ENCODE peak calls at places on chromosomes 5 and 9, in eight cellular contexts. One of them, this sample, is unnamed.
A peak's percentile ranks its signal among the peaks of the same experiment; 100 is the strongest.

GRCh38 chr9:107653263-107653821 is 163.8 kb upstream of the KLF4 start:
- DNase-seq in cardiac muscle cell: no peak
- DNase-seq in HEK293T: no peak
- DNase-seq in ureter: no peak
- DNase-seq in progenitor cell of endocrine pancreas: no peak
- DNase-seq in left cardiac atrium: no peak
- DNase-seq in astrocyte of the spinal cord: no peak
- DNase-seq in NCI-H748 treated with DMSO at 0.1 percent for 48 hours: no peak
- DNase-seq in this sample: no peak

GRCh38 chr9:38024036-38024681 is 44.9 kb downstream of the SHB start:
- DNase-seq in cardiac muscle cell: peak; percentile 75
- DNase-seq in HEK293T: no peak
- DNase-seq in ureter: peak; percentile 82
- DNase-seq in progenitor cell of endocrine pancreas: no peak
- DNase-seq in left cardiac atrium: peak; percentile 51
- DNase-seq in astrocyte of the spinal cord: peak; percentile 67
- DNase-seq in NCI-H748 treated with DMSO at 0.1 percent for 48 hours: peak; percentile 4
- DNase-seq in this sample: no peak

GRCh38 chr5:78203815-78204214 is 90.7 kb downstream of the AP3B1 start:
- DNase-seq in cardiac muscle cell: no peak
- DNase-seq in HEK293T: no peak
- DNase-seq in ureter: no peak
- DNase-seq in progenitor cell of endocrine pancreas: no peak
- DNase-seq in left cardiac atrium: no peak
- DNase-seq in astrocyte of the spinal cord: no peak
- DNase-seq in NCI-H748 treated with DMSO at 0.1 percent for 48 hours: no peak
- DNase-seq in this sample: no peak

GRCh38 chr5:39772307-39772706 is 347.5 kb upstream of the DAB2 start:
- DNase-seq in cardiac muscle cell: no peak
- DNase-seq in HEK293T: no peak
- DNase-seq in ureter: no peak
- DNase-seq in progenitor cell of endocrine pancreas: no peak
- DNase-seq in left cardiac atrium: no peak
- DNase-seq in astrocyte of the spinal cord: no peak
- DNase-seq in NCI-H748 treated with DMSO at 0.1 percent for 48 hours: no peak
- DNase-seq in this sample: no peak

GRCh38 chr9:9142001-9142400 is 1342.4 kb upstream of the DMAC1 start:
- DNase-seq in cardiac muscle cell: no peak
- DNase-seq in HEK293T: no peak
- DNase-seq in ureter: no peak
- DNase-seq in progenitor cell of endocrine pancreas: no peak
- DNase-seq in left cardiac atrium: no peak
- DNase-seq in astrocyte of the spinal cord: no peak
- DNase-seq in NCI-H748 treated with DMSO at 0.1 percent for 48 hours: peak; percentile 73
- DNase-seq in this sample: no peak

GRCh38 chr5:168015506-168015905 is 275.9 kb upstream of the WWC1 start:
- DNase-seq in cardiac muscle cell: peak; percentile 29
- DNase-seq in HEK293T: no peak
- DNase-seq in ureter: no peak
- DNase-seq in progenitor cell of endocrine pancreas: no peak
- DNase-seq in left cardiac atrium: no peak
- DNase-seq in astrocyte of the spinal cord: peak; percentile 24
- DNase-seq in NCI-H748 treated with DMSO at 0.1 percent for 48 hours: no peak
- DNase-seq in this sample: no peak

GRCh38 chr5:139752506-139753350 is 42.9 kb upstream of the PSD2 start:
- DNase-seq in cardiac muscle cell: no peak
- DNase-seq in HEK293T: no peak
- DNase-seq in ureter: no peak
- DNase-seq in progenitor cell of endocrine pancreas: no peak
- DNase-seq in left cardiac atrium: no peak
- DNase-seq in astrocyte of the spinal cord: peak; percentile 65
- DNase-seq in NCI-H748 treated with DMSO at 0.1 percent for 48 hours: peak; percentile 30
- DNase-seq in this sample: no peak

GRCh38 chr9:87076825-87077224 is 129.5 kb upstream of the GAS1 start:
- DNase-seq in cardiac muscle cell: peak; percentile 33
- DNase-seq in HEK293T: no peak
- DNase-seq in ureter: no peak
- DNase-seq in progenitor cell of endocrine pancreas: no peak
- DNase-seq in left cardiac atrium: no peak
- DNase-seq in astrocyte of the spinal cord: no peak
- DNase-seq in NCI-H748 treated with DMSO at 0.1 percent for 48 hours: no peak
- DNase-seq in this sample: no peak

GRCh38 chr9:76718166-76718565 is 46.1 kb upstream of the PCA3 start:
- DNase-seq in cardiac muscle cell: no peak
- DNase-seq in HEK293T: no peak
- DNase-seq in ureter: no peak
- DNase-seq in progenitor cell of endocrine pancreas: no peak
- DNase-seq in left cardiac atrium: no peak
- DNase-seq in astrocyte of the spinal cord: no peak
- DNase-seq in NCI-H748 treated with DMSO at 0.1 percent for 48 hours: no peak
- DNase-seq in this sample: no peak